ENCODE peak calls at places on chromosomes 5 and 9, in ten cellular contexts. One of them, this sample, is unnamed.

GRCh38 chr9:129553277-129553676 is 67.6 kb downstream of the C9orf50 start:
- DNase-seq in transverse colon: no peak
- DNase-seq in CD4-positive, alpha-beta T cell: no peak
- DNase-seq in HCT116: no peak
- DNase-seq in fibroblast of mammary gland: no peak
- DNase-seq in upper lobe of right lung: no peak
- DNase-seq in MM.1S: no peak
- DNase-seq in dorsolateral prefrontal cortex: no peak
- DNase-seq in GM12865: no peak
- DNase-seq in psoas muscle: no peak
- DNase-seq in this sample: no peak

GRCh38 chr5:156356238-156356637 is 29.3 kb downstream of the SGCD start:
- DNase-seq in transverse colon: no peak
- DNase-seq in CD4-positive, alpha-beta T cell: no peak
- DNase-seq in HCT116: no peak
- DNase-seq in fibroblast of mammary gland: peak; percentile 77
- DNase-seq in upper lobe of right lung: no peak
- DNase-seq in MM.1S: no peak
- DNase-seq in dorsolateral prefrontal cortex: no peak
- DNase-seq in GM12865: peak; percentile 5
- DNase-seq in psoas muscle: no peak
- DNase-seq in this sample: no peak

GRCh38 chr5:5702934-5703333 is 280.5 kb downstream of the ICE1 start:
- DNase-seq in transverse colon: no peak
- DNase-seq in CD4-positive, alpha-beta T cell: no peak
- DNase-seq in HCT116: no peak
- DNase-seq in fibroblast of mammary gland: no peak
- DNase-seq in upper lobe of right lung: no peak
- DNase-seq in MM.1S: no peak
- DNase-seq in dorsolateral prefrontal cortex: no peak
- DNase-seq in GM12865: no peak
- DNase-seq in psoas muscle: no peak
- DNase-seq in this sample: no peak

GRCh38 chr5:124979174-124979573 is 232.7 kb upstream of the ZNF608 start:
- DNase-seq in transverse colon: no peak
- DNase-seq in CD4-positive, alpha-beta T cell: no peak
- DNase-seq in HCT116: no peak
- DNase-seq in fibroblast of mammary gland: no peak
- DNase-seq in upper lobe of right lung: no peak
- DNase-seq in MM.1S: no peak
- DNase-seq in dorsolateral prefrontal cortex: no peak
- DNase-seq in GM12865: no peak
- DNase-seq in psoas muscle: no peak
- DNase-seq in this sample: no peak

GRCh38 chr5:103450333-103451061 is 112.1 kb downstream of the NUDT12 start:
- DNase-seq in transverse colon: no peak
- DNase-seq in CD4-positive, alpha-beta T cell: no peak
- DNase-seq in HCT116: no peak
- DNase-seq in fibroblast of mammary gland: peak; percentile 64
- DNase-seq in upper lobe of right lung: no peak
- DNase-seq in MM.1S: no peak
- DNase-seq in dorsolateral prefrontal cortex: no peak
- DNase-seq in GM12865: no peak
- DNase-seq in psoas muscle: no peak
- DNase-seq in this sample: no peak

GRCh38 chr5:74641778-74642542 is 1.4 kb upstream of the ENC1 start:
- DNase-seq in transverse colon: peak; percentile 52
- DNase-seq in CD4-positive, alpha-beta T cell: no peak
- DNase-seq in HCT116: peak; percentile 43
- DNase-seq in fibroblast of mammary gland: peak; percentile 85
- DNase-seq in upper lobe of right lung: peak; percentile 70
- DNase-seq in MM.1S: peak; percentile 71
- DNase-seq in dorsolateral prefrontal cortex: peak; percentile 54
- DNase-seq in GM12865: peak; percentile 64
- DNase-seq in psoas muscle: no peak
- DNase-seq in this sample: no peak

GRCh38 chr9:123642291-123643278 is 286.6 kb downstream of the CRB2 start:
- DNase-seq in transverse colon: peak; percentile 73
- DNase-seq in CD4-positive, alpha-beta T cell: no peak
- DNase-seq in HCT116: no peak
- DNase-seq in fibroblast of mammary gland: no peak
- DNase-seq in upper lobe of right lung: peak; percentile 68
- DNase-seq in MM.1S: no peak
- DNase-seq in dorsolateral prefrontal cortex: peak; percentile 48
- DNase-seq in GM12865: no peak
- DNase-seq in psoas muscle: no peak
- DNase-seq in this sample: no peak

GRCh38 chr9:109600142-109600541 is 102.0 kb upstream of the PTPN3 start:
- DNase-seq in transverse colon: no peak
- DNase-seq in CD4-positive, alpha-beta T cell: no peak
- DNase-seq in HCT116: no peak
- DNase-seq in fibroblast of mammary gland: peak; percentile 93
- DNase-seq in upper lobe of right lung: no peak
- DNase-seq in MM.1S: no peak
- DNase-seq in dorsolateral prefrontal cortex: no peak
- DNase-seq in GM12865: no peak
- DNase-seq in psoas muscle: no peak
- DNase-seq in this sample: no peak

GRCh38 chr5:126674145-126674544 is 73.4 kb downstream of the PHAX start:
- DNase-seq in transverse colon: peak; percentile 51
- DNase-seq in CD4-positive, alpha-beta T cell: no peak
- DNase-seq in HCT116: no peak
- DNase-seq in fibroblast of mammary gland: no peak
- DNase-seq in upper lobe of right lung: no peak
- DNase-seq in MM.1S: no peak
- DNase-seq in dorsolateral prefrontal cortex: no peak
- DNase-seq in GM12865: no peak
- DNase-seq in psoas muscle: no peak
- DNase-seq in this sample: no peak

GRCh38 chr5:65128226-65128625 is 353.5 kb downstream of the ADAMTS6 start:
- DNase-seq in transverse colon: no peak
- DNase-seq in CD4-positive, alpha-beta T cell: no peak
- DNase-seq in HCT116: no peak
- DNase-seq in fibroblast of mammary gland: no peak
- DNase-seq in upper lobe of right lung: no peak
- DNase-seq in MM.1S: no peak
- DNase-seq in dorsolateral prefrontal cortex: no peak
- DNase-seq in GM12865: no peak
- DNase-seq in psoas muscle: no peak
- DNase-seq in this sample: no peak

GRCh38 chr9:12065050-12065449 is 628.1 kb upstream of the TYRP1 start:
- DNase-seq in transverse colon: no peak
- DNase-seq in CD4-positive, alpha-beta T cell: no peak
- DNase-seq in HCT116: no peak
- DNase-seq in fibroblast of mammary gland: peak; percentile 38
- DNase-seq in upper lobe of right lung: no peak
- DNase-seq in MM.1S: no peak
- DNase-seq in dorsolateral prefrontal cortex: no peak
- DNase-seq in GM12865: no peak
- DNase-seq in psoas muscle: no peak
- DNase-seq in this sample: no peak

GRCh38 chr9:5529683-5530221 is 19.4 kb downstream of the PDCD1LG2 start:
- DNase-seq in transverse colon: no peak
- DNase-seq in CD4-positive, alpha-beta T cell: no peak
- DNase-seq in HCT116: no peak
- DNase-seq in fibroblast of mammary gland: no peak
- DNase-seq in upper lobe of right lung: no peak
- DNase-seq in MM.1S: peak; percentile 62
- DNase-seq in dorsolateral prefrontal cortex: no peak
- DNase-seq in GM12865: peak; percentile 74
- DNase-seq in psoas muscle: no peak
- DNase-seq in this sample: no peak

DNA sequence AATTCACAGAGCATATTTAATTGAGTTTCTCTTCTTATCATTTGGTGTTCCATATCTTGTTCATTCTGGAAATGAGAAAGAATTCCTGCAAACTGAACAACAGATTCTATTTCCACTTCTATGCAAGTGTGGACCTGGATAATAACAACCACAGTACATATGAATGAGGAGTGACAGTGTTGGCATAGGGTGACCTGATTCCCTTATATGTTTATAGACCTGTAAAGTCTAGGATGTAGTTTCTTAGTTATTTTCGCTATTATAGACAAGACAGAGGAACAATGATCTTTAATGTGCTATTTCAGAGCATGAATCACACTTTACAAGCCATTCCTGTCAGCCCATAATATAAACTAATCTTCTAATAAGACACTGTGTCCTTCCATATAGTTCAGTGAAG is 88.3 kb upstream of the FAM174A start:
- DNase-seq in transverse colon: no peak
- DNase-seq in CD4-positive, alpha-beta T cell: no peak
- DNase-seq in HCT116: no peak
- DNase-seq in fibroblast of mammary gland: no peak
- DNase-seq in upper lobe of right lung: no peak
- DNase-seq in MM.1S: no peak
- DNase-seq in dorsolateral prefrontal cortex: no peak
- DNase-seq in GM12865: no peak
- DNase-seq in psoas muscle: no peak
- DNase-seq in this sample: no peak
- TF ChIP-seq CTCF in transverse colon: no peak
- TF ChIP-seq CTCF in CD4-positive, alpha-beta T cell: no peak
- TF ChIP-seq CTCF in HCT116: no peak
- TF ChIP-seq CTCF in fibroblast of mammary gland: no peak
- TF ChIP-seq CTCF in upper lobe of right lung: no peak
- TF ChIP-seq CTCF in MM.1S: no peak
- TF ChIP-seq CTCF in dorsolateral prefrontal cortex: no peak
- TF ChIP-seq CTCF in GM12865: no peak
- TF ChIP-seq CTCF in psoas muscle: no peak
- TF ChIP-seq CTCF in this sample: no peak

DNA sequence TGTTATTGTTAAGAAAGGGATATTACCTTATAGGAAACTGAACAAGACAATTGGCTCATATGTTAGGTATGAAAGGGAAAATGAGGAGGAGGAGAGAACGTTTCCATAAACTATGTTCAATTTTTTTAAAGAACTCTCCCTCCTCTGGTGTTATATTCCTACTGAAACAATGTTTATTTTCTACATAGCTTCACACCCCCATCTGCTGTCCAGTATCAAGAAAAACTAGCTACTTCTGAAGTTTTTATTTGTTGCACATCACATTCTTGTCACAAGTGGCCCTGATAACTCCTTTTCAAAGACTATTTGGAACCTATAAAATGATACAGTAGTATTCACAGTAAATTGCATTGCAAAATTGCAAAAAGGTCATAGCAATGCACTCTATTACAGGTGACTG is 223.4 kb upstream of the FAM174A start:
- DNase-seq in transverse colon: no peak
- DNase-seq in CD4-positive, alpha-beta T cell: no peak
- DNase-seq in HCT116: no peak
- DNase-seq in fibroblast of mammary gland: no peak
- DNase-seq in upper lobe of right lung: no peak
- DNase-seq in MM.1S: peak; percentile 23
- DNase-seq in dorsolateral prefrontal cortex: no peak
- DNase-seq in GM12865: no peak
- DNase-seq in psoas muscle: no peak
- DNase-seq in this sample: no peak
- TF ChIP-seq CTCF in transverse colon: no peak
- TF ChIP-seq CTCF in CD4-positive, alpha-beta T cell: no peak
- TF ChIP-seq CTCF in HCT116: no peak
- TF ChIP-seq CTCF in fibroblast of mammary gland: no peak
- TF ChIP-seq CTCF in upper lobe of right lung: no peak
- TF ChIP-seq CTCF in MM.1S: peak; percentile 31
- TF ChIP-seq CTCF in dorsolateral prefrontal cortex: no peak
- TF ChIP-seq CTCF in GM12865: no peak
- TF ChIP-seq CTCF in psoas muscle: no peak
- TF ChIP-seq CTCF in this sample: no peak

DNA sequence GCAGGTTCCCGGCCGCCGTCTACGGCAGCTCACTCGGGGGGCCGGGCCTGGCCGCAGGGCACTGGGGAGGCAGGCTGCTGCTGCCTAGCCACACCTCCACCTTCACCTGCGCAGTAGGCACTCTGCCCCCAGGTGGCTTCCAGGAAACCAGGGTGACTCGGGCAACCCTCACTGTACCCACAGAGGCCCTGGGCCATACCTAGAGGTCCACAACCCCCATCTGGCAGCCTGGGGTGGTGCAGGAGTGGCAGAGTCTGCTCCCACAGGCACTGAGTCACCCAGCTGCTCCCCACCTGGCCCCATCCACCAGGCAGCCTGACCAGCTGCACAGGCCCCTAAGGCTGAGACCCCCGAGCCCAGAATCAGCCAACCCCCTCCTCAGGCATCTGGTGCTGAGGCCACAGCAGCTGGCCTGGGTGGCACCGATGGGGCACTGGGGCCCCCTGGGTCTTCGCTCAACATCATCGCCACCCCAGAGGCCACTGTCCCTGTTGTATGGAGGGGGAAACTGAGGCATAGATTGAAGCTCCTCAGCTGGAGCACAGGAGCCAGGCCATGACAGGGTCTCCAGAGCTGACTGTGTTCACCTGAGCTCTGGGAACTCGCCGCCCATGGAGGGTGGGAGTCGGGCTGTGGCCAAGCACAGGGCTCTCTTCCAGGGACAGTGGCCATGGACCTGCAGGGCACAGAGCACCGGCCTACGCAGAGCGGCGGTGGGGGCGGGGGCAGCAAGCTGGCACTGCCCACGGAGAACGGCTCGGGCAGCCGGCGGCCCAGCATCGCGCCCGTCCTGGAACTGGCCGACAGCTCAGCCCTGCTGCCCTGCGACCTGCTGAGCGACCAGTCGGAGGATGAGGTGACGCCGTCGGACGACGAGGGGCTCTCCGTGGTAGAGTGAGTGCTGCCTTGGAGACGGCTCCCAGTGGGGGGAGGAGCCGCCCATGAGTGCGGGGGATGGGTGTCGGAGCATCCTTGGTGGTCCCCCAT is 70.4 kb downstream of the KCNT1 start:
- DNase-seq in transverse colon: no peak
- DNase-seq in CD4-positive, alpha-beta T cell: no peak
- DNase-seq in HCT116: no peak
- DNase-seq in fibroblast of mammary gland: no peak
- DNase-seq in upper lobe of right lung: no peak
- DNase-seq in MM.1S: peak; percentile 18
- DNase-seq in dorsolateral prefrontal cortex: no peak
- DNase-seq in GM12865: no peak
- DNase-seq in psoas muscle: no peak
- DNase-seq in this sample: no peak
- TF ChIP-seq CTCF in transverse colon: no peak
- TF ChIP-seq CTCF in CD4-positive, alpha-beta T cell: no peak
- TF ChIP-seq CTCF in HCT116: no peak
- TF ChIP-seq CTCF in fibroblast of mammary gland: no peak
- TF ChIP-seq CTCF in upper lobe of right lung: no peak
- TF ChIP-seq CTCF in MM.1S: no peak
- TF ChIP-seq CTCF in dorsolateral prefrontal cortex: no peak
- TF ChIP-seq CTCF in GM12865: no peak
- TF ChIP-seq CTCF in psoas muscle: no peak
- TF ChIP-seq CTCF in this sample: no peak

DNA sequence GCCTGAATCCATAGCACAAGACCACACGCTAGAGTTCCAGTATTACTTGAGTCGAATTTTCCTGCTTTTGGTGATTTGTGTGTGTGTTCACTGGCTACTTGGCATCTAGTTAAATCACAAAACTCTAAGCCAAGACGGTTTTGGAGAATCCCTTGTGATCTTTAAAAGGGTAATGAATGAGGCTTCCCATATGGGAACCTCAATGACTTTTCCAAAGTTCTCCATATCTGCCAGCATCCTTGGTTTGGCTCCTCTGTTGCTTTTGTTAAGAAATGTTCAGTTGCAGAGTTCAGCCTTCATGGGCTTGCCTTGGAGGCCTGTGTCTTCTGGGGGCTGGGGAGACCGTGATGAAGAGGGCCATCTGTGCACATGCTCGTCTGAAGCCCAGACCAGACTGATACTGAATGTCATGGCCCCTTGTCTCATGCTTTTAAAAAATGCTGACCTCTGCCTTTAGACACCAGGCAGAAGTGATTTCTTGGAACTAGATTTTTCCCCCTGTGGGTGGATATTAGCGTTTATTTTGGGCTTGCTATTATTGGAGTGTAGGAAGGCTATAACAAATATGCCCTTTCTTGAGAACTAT is 84.3 kb downstream of the RAI14 start:
- DNase-seq in transverse colon: no peak
- DNase-seq in CD4-positive, alpha-beta T cell: no peak
- DNase-seq in HCT116: no peak
- DNase-seq in fibroblast of mammary gland: no peak
- DNase-seq in upper lobe of right lung: no peak
- DNase-seq in MM.1S: no peak
- DNase-seq in dorsolateral prefrontal cortex: no peak
- DNase-seq in GM12865: no peak
- DNase-seq in psoas muscle: no peak
- DNase-seq in this sample: no peak
- TF ChIP-seq CTCF in transverse colon: no peak
- TF ChIP-seq CTCF in CD4-positive, alpha-beta T cell: no peak
- TF ChIP-seq CTCF in HCT116: no peak
- TF ChIP-seq CTCF in fibroblast of mammary gland: no peak
- TF ChIP-seq CTCF in upper lobe of right lung: no peak
- TF ChIP-seq CTCF in MM.1S: no peak
- TF ChIP-seq CTCF in dorsolateral prefrontal cortex: no peak
- TF ChIP-seq CTCF in GM12865: no peak
- TF ChIP-seq CTCF in psoas muscle: no peak
- TF ChIP-seq CTCF in this sample: no peak